ENCODE peak calls at places on chromosomes 11 and 22, in seven cellular contexts. Q is cardiac muscle cell; B is CD8-positive, alpha-beta memory T cell; R is CD4-positive, CD25-positive, alpha-beta regulatory T cell; U is cardiac septum; T is putamen; M is upper lobe of right lung. W is an unnamed sample.

GRCh38 chr11:126857860-126858808 is 142.4 kb downstream of the KIRREL3 start:
- DNase-seq in B (no peak), Q (peak; percentile 21), M (no peak), R (no peak), T (no peak), U (no peak), W (no peak)

GRCh38 chr22:40951795-40952602 is 821 bp downstream of the RBX1 start:
- DNase-seq in M (no peak), R (no peak), Q (no peak), U (no peak), T (no peak), B (no peak), W (no peak)

GRCh38 chr11:80388133-80388532 is 947.3 kb upstream of the TENM4 start:
- DNase-seq in Q (no peak), R (no peak), T (no peak), M (no peak), B (no peak), U (no peak), W (no peak)

GRCh38 chr11:60952742-60953170 is 780 bp upstream of the SLC15A3 start:
- DNase-seq in U (no peak), M (no peak), B (no peak), T (no peak), Q (no peak), R (no peak), W (no peak)

GRCh38 chr11:18063131-18063530 is 17.1 kb upstream of the TPH1 start:
- DNase-seq in M (no peak), T (no peak), U (no peak), Q (no peak), B (no peak), R (no peak), W (no peak)

GRCh38 chr11:128424867-128425285 is 162.5 kb downstream of the ETS1 start:
- DNase-seq in M (no peak), U (no peak), Q (peak; percentile 70), R (no peak), B (no peak), T (no peak), W (no peak)

GRCh38 chr22:19854778-19855503 is at the start of the genes GNB1L and RTL10:
- DNase-seq in B (peak; percentile 95), R (peak; percentile 94), U (peak; percentile 99), T (peak; percentile 96), Q (peak; percentile 98), M (peak; percentile 99), W (peak; percentile 98)

GRCh38 chr11:128802358-128802981 is 64.6 kb downstream of the KCNJ1 start:
- DNase-seq in Q (peak; percentile 58), T (no peak), M (no peak), R (no peak), B (no peak), U (no peak), W (peak; percentile 36)

GRCh38 chr22:17084554-17085276 is at the start of gene IL17RA:
- DNase-seq in R (peak; percentile 93), B (peak; percentile 91), M (peak; percentile 96), Q (peak; percentile 91), T (peak; percentile 83), U (peak; percentile 98), W (peak; percentile 85)